ENCODE peak calls at places on chromosomes 12 and 14, in six cellular contexts. P is AG09309, J is cardiac fibroblast, G is nephron progenitor cell, Z is choroid plexus epithelial cell, D is neural progenitor cell. H is an unnamed sample.

GRCh38 chr14:50964683-50965390 is 20.6 kb upstream of the PYGL start:
- DNase-seq in G (no peak), P (peak), D (no peak), J (peak), Z (peak), H (peak)

GRCh38 chr14:30580616-30581282 is 21.8 kb downstream of the G2E3 start:
- DNase-seq in G (no peak), P (no peak), J (no peak), D (no peak), Z (peak), H (no peak)

GRCh38 chr12:85993746-85994145 is 119.7 kb downstream of the NTS start:
- DNase-seq in G (no peak), P (no peak), D (no peak), Z (no peak), J (no peak), H (no peak)

GRCh38 chr14:56816575-56817391 is 6.5 kb upstream of the OTX2 start:
- DNase-seq in D (peak), J (peak), Z (no peak), G (peak), P (no peak), H (no peak)

GRCh38 chr14:96502621-96503251 is 554 bp downstream of the PAPOLA start:
- DNase-seq in P (no peak), D (peak), J (peak), Z (peak), G (peak), H (peak)

GRCh38 chr12:120314220-120314619 is 12.1 kb downstream of the SIRT4 start:
- DNase-seq in G (no peak), D (peak), P (no peak), Z (peak), J (peak), H (peak)

GRCh38 chr14:92466068-92466458 is 47.5 kb upstream of the RIN3 start:
- DNase-seq in J (no peak), Z (no peak), P (no peak), D (no peak), G (no peak), H (no peak)

GRCh38 chr12:51383281-51383905 is 7.8 kb downstream of the GALNT6 start:
- DNase-seq in P (no peak), D (no peak), Z (no peak), J (no peak), G (no peak), H (no peak)

GRCh38 chr14:69632154-69632553 is 20.8 kb downstream of the SUSD6 start:
- DNase-seq in Z (no peak), P (no peak), G (peak), J (no peak), D (peak), H (no peak)

GRCh38 chr14:21145437-21145836 is 10.4 kb downstream of the OR5AU1 start:
- DNase-seq in D (no peak), J (no peak), P (no peak), G (no peak), Z (no peak), H (no peak)

GRCh38 chr12:11067514-11067913 is 5.4 kb upstream of the TAS2R46 start:
- DNase-seq in D (no peak), P (no peak), G (no peak), J (peak), Z (peak), H (peak)

GRCh38 chr12:56884421-56884820 is 49.8 kb downstream of the SDR9C7 start:
- DNase-seq in G (no peak), Z (no peak), D (no peak), P (no peak), J (peak), H (no peak)

GRCh38 chr12:122871851-122872785 is 23.8 kb downstream of the VPS37B start:
- DNase-seq in Z (peak), D (peak), J (peak), P (no peak), G (no peak), H (no peak)

GRCh38 chr14:96247031-96247430 is 9.0 kb upstream of the BDKRB1 start:
- DNase-seq in G (no peak), P (no peak), J (no peak), D (no peak), Z (no peak), H (no peak)

GRCh38 chr14:101174522-101174838 is 271.0 kb upstream of the RTL1 start:
- DNase-seq in J (no peak), D (no peak), G (no peak), Z (no peak), P (no peak), H (no peak)

GRCh38 chr12:51600721-51601120 is 9.7 kb downstream of the SCN8A start:
- DNase-seq in G (no peak), Z (no peak), J (no peak), D (no peak), P (no peak), H (no peak)

GRCh38 chr14:89828473-89829200 is 125.9 kb downstream of the EFCAB11 start:
- DNase-seq in D (no peak), J (no peak), P (no peak), Z (peak), G (no peak), H (no peak)

GRCh38 chr12:69509308-69509736 is 39.1 kb downstream of the FRS2 start:
- DNase-seq in Z (peak), P (no peak), D (peak), J (peak), G (no peak), H (no peak)

GRCh38 chr14:106044949-106045596 is 518.7 kb downstream of the TMEM121 start:
- DNase-seq in J (peak), P (no peak), D (no peak), G (no peak), Z (no peak), H (peak)

GRCh38 chr12:911191-911826 is 38.2 kb downstream of the RAD52 start:
- DNase-seq in D (no peak), G (no peak), J (no peak), P (no peak), Z (no peak), H (no peak)

GRCh38 chr12:109154485-109155438 is 38.4 kb downstream of the ACACB start:
- DNase-seq in Z (peak), J (peak), P (no peak), D (peak), G (peak), H (peak)

GRCh38 chr12:43282106-43282505 is 269.9 kb downstream of the ADAMTS20 start:
- DNase-seq in P (no peak), J (peak), G (no peak), Z (peak), D (no peak), H (peak)

GRCh38 chr12:67572492-67572891 is 76.1 kb upstream of the DYRK2 start:
- DNase-seq in Z (no peak), D (peak), J (no peak), P (no peak), G (no peak), H (no peak)
- TF ChIP-seq CTCF in Z (no peak), D (no peak), J (no peak), P (no peak), G (no peak), H (no peak)

GRCh38 chr14:64951724-64952123 is 9.2 kb upstream of the GPX2 start:
- DNase-seq in J (no peak), D (no peak), P (no peak), Z (no peak), G (no peak), H (no peak)

GRCh38 chr14:64953310-64953654 is 10.7 kb upstream of the GPX2 start:
- DNase-seq in G (no peak), D (no peak), J (no peak), P (no peak), Z (no peak), H (no peak)

GRCh38 chr14:64953661-64954060 is 11.1 kb upstream of the GPX2 start:
- DNase-seq in J (no peak), G (no peak), D (no peak), P (no peak), Z (no peak), H (no peak)

GRCh38 chr14:64951291-64951690 is 8.7 kb upstream of the GPX2 start:
- DNase-seq in Z (no peak), J (no peak), G (no peak), P (no peak), D (no peak), H (no peak)

DNA sequence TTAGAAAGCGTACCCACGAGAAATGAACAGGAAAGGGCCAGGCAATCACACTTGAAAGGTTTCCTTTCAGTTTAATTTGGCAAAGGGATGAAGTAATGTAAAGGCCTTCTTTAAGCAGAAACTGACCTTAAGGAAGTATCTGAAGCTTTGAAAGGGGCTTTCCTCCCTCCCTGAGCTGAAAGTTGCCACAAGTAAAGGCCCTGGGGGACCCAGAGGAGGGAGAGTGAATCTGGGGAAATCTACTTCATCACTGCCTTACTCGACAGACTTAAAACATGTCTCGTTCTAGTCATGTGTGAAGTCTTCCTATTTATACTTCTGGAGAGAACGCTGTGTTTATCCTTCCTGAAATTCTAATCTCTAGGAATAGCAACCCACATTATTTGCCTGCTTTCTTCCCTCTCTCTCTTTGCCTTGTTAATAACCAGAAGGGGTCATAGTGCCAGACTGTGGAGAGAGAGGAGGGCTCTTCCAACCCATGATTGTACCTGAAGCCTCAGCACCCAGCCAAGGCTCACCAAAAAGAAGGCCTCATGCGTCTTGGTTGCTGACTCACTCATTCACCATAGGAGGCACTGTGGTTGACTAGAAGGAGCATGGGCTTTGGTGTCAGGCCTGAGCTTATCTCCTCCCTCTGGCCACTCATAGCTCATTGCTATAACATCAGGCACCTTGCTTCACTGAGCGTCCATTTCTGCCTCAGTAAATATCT is 10.2 kb upstream of the GPX2 start:
- DNase-seq in P (no peak), D (peak), Z (peak), J (no peak), G (no peak), H (no peak)
- TF ChIP-seq CTCF in P (no peak), D (peak), Z (peak), J (no peak), G (no peak), H (no peak)

GRCh38 chr12:29510591-29511174 is 13.2 kb upstream of the OVCH1 start:
- DNase-seq in Z (no peak), G (no peak), P (no peak), D (no peak), J (no peak), H (no peak)
- TF ChIP-seq CTCF in Z (no peak), G (no peak), P (no peak), D (no peak), J (no peak), H (no peak)

DNA sequence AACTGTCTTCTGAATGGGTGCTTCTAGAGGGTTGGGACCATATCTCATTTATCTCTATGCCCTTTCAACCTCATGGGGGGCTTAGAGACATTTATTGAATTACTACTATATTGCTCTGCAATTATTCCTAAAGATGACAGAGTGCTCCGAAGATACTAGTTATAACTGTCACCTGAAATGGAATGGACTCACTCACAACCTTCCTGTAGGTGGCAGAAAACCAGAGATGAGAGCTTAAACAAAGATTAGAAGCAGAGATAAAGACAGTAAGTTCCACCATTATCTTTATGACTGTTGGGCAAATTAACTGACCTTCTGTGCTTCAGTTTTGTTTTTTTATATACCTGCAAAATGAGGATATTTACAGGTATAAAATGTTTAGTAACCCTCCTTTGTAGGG is 31.5 kb upstream of the GTF2A1 start:
- DNase-seq in D (no peak), Z (no peak), P (no peak), J (no peak), G (no peak), H (no peak)
- TF ChIP-seq CTCF in D (peak), Z (no peak), P (no peak), J (no peak), G (no peak), H (no peak)

DNA sequence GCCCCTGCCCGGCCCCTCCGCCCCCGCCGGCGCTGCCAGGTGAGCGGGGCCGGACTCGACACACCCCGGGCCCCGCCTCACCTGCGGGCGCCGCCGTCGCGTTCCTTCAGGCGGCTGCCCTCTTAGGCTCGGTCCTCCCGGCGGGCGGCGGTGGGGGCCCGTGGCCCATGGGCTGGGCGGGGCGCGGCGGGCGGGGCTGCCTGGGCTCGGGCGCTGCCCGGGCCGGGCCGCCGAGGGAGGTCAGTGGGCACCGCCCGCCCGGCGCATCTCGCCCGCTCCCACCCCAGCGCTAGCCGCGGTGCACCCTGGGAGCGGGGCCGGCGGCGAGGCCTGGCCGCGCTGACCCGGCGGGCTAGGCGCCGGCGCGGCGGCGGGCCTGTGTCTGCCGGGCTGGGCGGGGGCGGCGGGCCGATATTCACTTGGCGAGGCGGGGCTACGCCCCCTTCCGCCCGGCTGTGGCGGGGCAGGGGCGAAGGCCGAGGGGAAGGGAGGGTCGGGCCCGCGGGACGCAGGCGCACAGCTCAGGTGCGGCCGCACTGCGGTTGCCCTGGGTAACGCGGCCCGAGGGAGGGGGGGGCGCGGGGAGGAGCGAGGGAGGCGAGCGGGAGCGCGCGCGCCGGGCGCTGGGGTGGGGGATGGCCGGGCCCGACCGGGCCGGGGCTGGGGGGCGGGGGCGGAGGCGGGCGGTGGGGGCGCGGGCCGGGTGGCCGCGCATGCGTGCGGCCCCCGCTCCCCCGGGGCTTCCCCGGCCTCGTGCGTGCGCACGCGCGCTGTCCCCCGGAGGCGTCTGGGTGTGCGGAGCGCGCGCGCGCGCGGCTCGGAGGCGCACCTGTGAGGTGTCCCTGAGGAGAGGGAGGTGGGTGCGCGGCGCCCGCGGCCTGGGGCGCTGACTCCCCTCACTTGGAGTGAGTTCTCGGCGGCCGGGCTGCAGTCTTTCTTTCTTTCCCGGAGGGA is at the start of the genes CCDC92 and ZNF664:
- DNase-seq in Z (peak), P (peak), G (peak), D (peak), J (peak), H (peak)
- TF ChIP-seq CTCF in Z (no peak), P (no peak), G (no peak), D (peak), J (no peak), H (peak)

GRCh38 chr12:118608770-118609344 is 232.5 kb downstream of the SUDS3 start:
- DNase-seq in Z (no peak), J (no peak), G (no peak), P (no peak), D (no peak), H (no peak)
- TF ChIP-seq CTCF in Z (no peak), J (no peak), G (no peak), P (no peak), D (no peak), H (no peak)

DNA sequence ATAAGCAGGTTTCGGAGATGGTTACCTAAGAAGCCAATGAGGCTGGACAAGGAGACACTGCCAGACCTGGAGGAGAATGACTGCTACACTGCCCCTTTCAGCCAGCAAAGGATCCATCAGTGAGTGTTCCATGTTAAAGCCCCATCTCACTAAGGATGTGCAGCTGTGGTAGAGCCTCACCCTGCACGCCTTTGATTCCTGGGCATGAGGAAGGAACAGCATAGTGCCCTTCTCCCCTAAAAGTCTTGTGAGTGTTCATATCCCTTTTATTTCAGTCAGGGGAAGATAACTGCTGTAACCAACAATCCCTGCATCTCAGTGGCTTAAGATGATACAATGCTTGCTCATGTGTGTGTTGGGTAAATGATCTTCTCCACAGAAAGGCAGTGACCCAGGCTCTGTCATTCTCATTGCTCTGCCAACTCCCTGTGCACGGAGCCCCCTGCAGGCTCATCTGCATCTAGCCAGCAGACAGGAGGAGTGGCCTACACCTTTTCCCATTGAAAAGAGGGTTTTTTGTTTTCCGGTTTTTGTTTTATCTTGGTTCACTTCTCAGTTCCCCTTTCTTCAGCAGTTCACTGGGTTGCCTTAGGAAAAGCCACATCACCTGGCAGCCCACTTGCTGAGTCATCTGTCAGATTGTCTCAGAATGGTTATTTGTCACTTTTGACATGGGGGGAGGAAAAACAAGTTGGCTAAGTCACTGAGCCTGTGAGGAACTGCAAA is 193.1 kb downstream of the ANO4 start:
- DNase-seq in P (no peak), G (peak), D (peak), J (peak), Z (peak), H (peak)
- TF ChIP-seq CTCF in P (peak), G (peak), D (peak), J (peak), Z (peak), H (peak)